ENCODE peak calls at places on chromosomes 3 and 15, in ten cellular contexts. One of them, this sample, is unnamed.

GRCh38 chr3:141064255-141064926 is 13.2 kb downstream of the SPSB4 start:
- DNase-seq in T-helper 2 cell: no peak
- DNase-seq in pulmonary artery endothelial cell: no peak
- DNase-seq in LNCaP clone FGC: no peak
- DNase-seq in HT1080: no peak
- DNase-seq in HCT116: no peak
- DNase-seq in tibial artery: no peak
- DNase-seq in RWPE2: no peak
- DNase-seq in anterior cingulate cortex: no peak
- DNase-seq in neural progenitor cell: no peak
- DNase-seq in this sample: no peak

GRCh38 chr3:72938471-72939265 is 50.8 kb downstream of the GXYLT2 start:
- DNase-seq in T-helper 2 cell: peak; percentile 6
- DNase-seq in pulmonary artery endothelial cell: no peak
- DNase-seq in LNCaP clone FGC: peak; percentile 30
- DNase-seq in HT1080: peak; percentile 71
- DNase-seq in HCT116: peak; percentile 54
- DNase-seq in tibial artery: peak; percentile 84
- DNase-seq in RWPE2: no peak
- DNase-seq in anterior cingulate cortex: no peak
- DNase-seq in neural progenitor cell: peak; percentile 19
- DNase-seq in this sample: no peak

GRCh38 chr3:140863481-140864084 is 78.1 kb upstream of the SLC25A36 start:
- DNase-seq in T-helper 2 cell: no peak
- DNase-seq in pulmonary artery endothelial cell: no peak
- DNase-seq in LNCaP clone FGC: peak; percentile 50
- DNase-seq in HT1080: peak; percentile 70
- DNase-seq in HCT116: peak; percentile 45
- DNase-seq in tibial artery: peak; percentile 36
- DNase-seq in RWPE2: no peak
- DNase-seq in anterior cingulate cortex: no peak
- DNase-seq in neural progenitor cell: peak; percentile 82
- DNase-seq in this sample: peak; percentile 30

GRCh38 chr3:123385072-123385471 is 63.8 kb downstream of the ADCY5 start:
- DNase-seq in T-helper 2 cell: no peak
- DNase-seq in pulmonary artery endothelial cell: no peak
- DNase-seq in LNCaP clone FGC: no peak
- DNase-seq in HT1080: no peak
- DNase-seq in HCT116: no peak
- DNase-seq in tibial artery: peak; percentile 53
- DNase-seq in RWPE2: no peak
- DNase-seq in anterior cingulate cortex: no peak
- DNase-seq in neural progenitor cell: no peak
- DNase-seq in this sample: no peak

GRCh38 chr3:194051554-194052175 is 84.3 kb upstream of the HES1 start:
- DNase-seq in T-helper 2 cell: no peak
- DNase-seq in pulmonary artery endothelial cell: no peak
- DNase-seq in LNCaP clone FGC: no peak
- DNase-seq in HT1080: no peak
- DNase-seq in HCT116: no peak
- DNase-seq in tibial artery: no peak
- DNase-seq in RWPE2: no peak
- DNase-seq in anterior cingulate cortex: no peak
- DNase-seq in neural progenitor cell: no peak
- DNase-seq in this sample: no peak

GRCh38 chr3:15148614-15149013 is 49.7 kb upstream of the RBSN start:
- DNase-seq in T-helper 2 cell: no peak
- DNase-seq in pulmonary artery endothelial cell: no peak
- DNase-seq in LNCaP clone FGC: peak; percentile 39
- DNase-seq in HT1080: peak; percentile 47
- DNase-seq in HCT116: peak; percentile 43
- DNase-seq in tibial artery: no peak
- DNase-seq in RWPE2: no peak
- DNase-seq in anterior cingulate cortex: no peak
- DNase-seq in neural progenitor cell: peak; percentile 15
- DNase-seq in this sample: no peak

GRCh38 chr3:50630916-50631315 is 14.0 kb downstream of the MAPKAPK3 start:
- DNase-seq in T-helper 2 cell: no peak
- DNase-seq in pulmonary artery endothelial cell: no peak
- DNase-seq in LNCaP clone FGC: no peak
- DNase-seq in HT1080: no peak
- DNase-seq in HCT116: no peak
- DNase-seq in tibial artery: no peak
- DNase-seq in RWPE2: no peak
- DNase-seq in anterior cingulate cortex: no peak
- DNase-seq in neural progenitor cell: no peak
- DNase-seq in this sample: no peak

GRCh38 chr3:69091389-69092029 is 6.8 kb downstream of the ARL6IP5 start:
- DNase-seq in T-helper 2 cell: no peak
- DNase-seq in pulmonary artery endothelial cell: no peak
- DNase-seq in LNCaP clone FGC: no peak
- DNase-seq in HT1080: no peak
- DNase-seq in HCT116: no peak
- DNase-seq in tibial artery: no peak
- DNase-seq in RWPE2: no peak
- DNase-seq in anterior cingulate cortex: no peak
- DNase-seq in neural progenitor cell: no peak
- DNase-seq in this sample: no peak

GRCh38 chr15:76991048-76991447 is 3.9 kb upstream of the PSTPIP1 start:
- DNase-seq in T-helper 2 cell: no peak
- DNase-seq in pulmonary artery endothelial cell: no peak
- DNase-seq in LNCaP clone FGC: no peak
- DNase-seq in HT1080: no peak
- DNase-seq in HCT116: no peak
- DNase-seq in tibial artery: no peak
- DNase-seq in RWPE2: peak; percentile 62
- DNase-seq in anterior cingulate cortex: no peak
- DNase-seq in neural progenitor cell: no peak
- DNase-seq in this sample: no peak

GRCh38 chr3:184360834-184361531 is 422 bp downstream of the CLCN2 start:
- DNase-seq in T-helper 2 cell: no peak
- DNase-seq in pulmonary artery endothelial cell: no peak
- DNase-seq in LNCaP clone FGC: no peak
- DNase-seq in HT1080: no peak
- DNase-seq in HCT116: no peak
- DNase-seq in tibial artery: no peak
- DNase-seq in RWPE2: peak; percentile 47
- DNase-seq in anterior cingulate cortex: no peak
- DNase-seq in neural progenitor cell: no peak
- DNase-seq in this sample: no peak

GRCh38 chr3:41141431-41142164 is 57.7 kb upstream of the CTNNB1 start:
- DNase-seq in T-helper 2 cell: no peak
- DNase-seq in pulmonary artery endothelial cell: no peak
- DNase-seq in LNCaP clone FGC: no peak
- DNase-seq in HT1080: no peak
- DNase-seq in HCT116: no peak
- DNase-seq in tibial artery: no peak
- DNase-seq in RWPE2: no peak
- DNase-seq in anterior cingulate cortex: no peak
- DNase-seq in neural progenitor cell: no peak
- DNase-seq in this sample: no peak

GRCh38 chr15:99719096-99719541 is 14.1 kb downstream of the LYSMD4 start:
- DNase-seq in T-helper 2 cell: no peak
- DNase-seq in pulmonary artery endothelial cell: no peak
- DNase-seq in LNCaP clone FGC: no peak
- DNase-seq in HT1080: peak; percentile 69
- DNase-seq in HCT116: no peak
- DNase-seq in tibial artery: no peak
- DNase-seq in RWPE2: no peak
- DNase-seq in anterior cingulate cortex: no peak
- DNase-seq in neural progenitor cell: no peak
- DNase-seq in this sample: no peak

GRCh38 chr3:27165348-27165747 is 203.8 kb downstream of the NEK10 start:
- DNase-seq in T-helper 2 cell: no peak
- DNase-seq in pulmonary artery endothelial cell: no peak
- DNase-seq in LNCaP clone FGC: no peak
- DNase-seq in HT1080: peak; percentile 3
- DNase-seq in HCT116: no peak
- DNase-seq in tibial artery: no peak
- DNase-seq in RWPE2: no peak
- DNase-seq in anterior cingulate cortex: no peak
- DNase-seq in neural progenitor cell: no peak
- DNase-seq in this sample: no peak

GRCh38 chr3:43063114-43063513 is 42.8 kb downstream of the POMGNT2 start:
- DNase-seq in T-helper 2 cell: no peak
- DNase-seq in pulmonary artery endothelial cell: no peak
- DNase-seq in LNCaP clone FGC: no peak
- DNase-seq in HT1080: no peak
- DNase-seq in HCT116: no peak
- DNase-seq in tibial artery: no peak
- DNase-seq in RWPE2: no peak
- DNase-seq in anterior cingulate cortex: no peak
- DNase-seq in neural progenitor cell: no peak
- DNase-seq in this sample: no peak